ENCODE peak calls at places on chromosomes 2 and 18, in nine cellular contexts. G, I, B, X, Y, J, A, V and O are unnamed samples.

GRCh38 chr2:150878347-150878746 is 383.3 kb downstream of the RBM43 start:
- DNase-seq in V (no peak), A (no peak), J (no peak), B (peak), Y (no peak), I (no peak), X (no peak), G (no peak), O (peak)

GRCh38 chr18:5661179-5661578 is 117.4 kb upstream of the EPB41L3 start:
- DNase-seq in I (no peak), Y (no peak), V (no peak), X (no peak), A (no peak), J (no peak), B (no peak), G (no peak), O (no peak)

GRCh38 chr2:147451131-147451530 is 393.7 kb upstream of the ACVR2A start:
- DNase-seq in G (no peak), Y (no peak), V (no peak), B (no peak), I (no peak), J (no peak), X (no peak), A (no peak), O (no peak)

GRCh38 chr18:66872277-66872676 is 268.4 kb upstream of the CDH19 start:
- DNase-seq in V (no peak), Y (no peak), X (no peak), I (no peak), J (no peak), A (no peak), G (no peak), B (no peak), O (no peak)

GRCh38 chr2:170505631-170506270 is 209.4 kb upstream of the SP5 start:
- DNase-seq in V (peak), I (no peak), B (no peak), J (peak), X (no peak), A (no peak), G (peak), Y (peak), O (no peak)

GRCh38 chr2:113799375-113799774 is 42.9 kb upstream of the SLC35F5 start:
- DNase-seq in J (no peak), G (no peak), A (no peak), Y (no peak), B (no peak), V (no peak), X (no peak), I (no peak), O (no peak)

GRCh38 chr2:71240794-71241193 is 13.9 kb upstream of the PAIP2B start:
- DNase-seq in I (no peak), X (no peak), Y (no peak), J (no peak), V (peak), A (no peak), G (no peak), B (no peak), O (no peak)

GRCh38 chr2:176710657-176711197 is 441.5 kb downstream of the MTX2 start:
- DNase-seq in I (no peak), J (no peak), V (no peak), Y (no peak), A (no peak), B (no peak), G (peak), X (no peak), O (no peak)

GRCh38 chr2:178579006-178579405 is 98.7 kb downstream of the PLEKHA3 start:
- DNase-seq in I (no peak), Y (no peak), V (no peak), J (no peak), X (no peak), B (no peak), A (no peak), G (no peak), O (no peak)

DNA sequence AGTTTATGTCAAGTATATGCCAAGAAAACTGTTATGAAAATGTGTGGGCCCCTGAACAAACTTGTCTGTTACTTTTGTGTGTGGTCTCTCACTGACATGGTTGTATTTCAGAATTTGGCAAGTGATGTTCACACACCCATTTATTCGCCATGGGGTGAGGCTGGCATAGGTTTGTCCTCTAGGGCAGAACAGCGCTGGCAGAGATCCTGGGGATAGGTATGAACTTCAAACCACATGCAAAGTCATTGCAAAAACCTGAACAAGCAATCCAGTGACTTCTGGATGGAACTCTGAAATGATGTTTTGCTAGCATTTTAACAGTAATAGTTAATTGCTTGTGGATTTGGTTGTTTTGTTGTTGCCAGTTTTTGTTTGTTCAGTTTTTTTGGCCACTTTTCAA is 78.4 kb downstream of the MDH1 start:
- DNase-seq in J (no peak), I (no peak), Y (no peak), V (no peak), X (no peak), G (no peak), A (no peak), B (no peak), O (no peak)
- H3K27ac ChIP-seq in J (no peak), I (no peak), Y (no peak), V (no peak), X (no peak), G (no peak), A (no peak), B (no peak), O (no peak)

GRCh38 chr2:98637401-98638144 is 29.2 kb downstream of the UNC50 start:
- DNase-seq in I (no peak), G (no peak), A (no peak), V (no peak), Y (no peak), X (no peak), B (no peak), J (no peak), O (no peak)

GRCh38 chr2:98632351-98632750 is 24.0 kb downstream of the UNC50 start:
- DNase-seq in I (no peak), Y (no peak), V (no peak), B (no peak), G (no peak), J (no peak), X (no peak), A (no peak), O (no peak)

DNA sequence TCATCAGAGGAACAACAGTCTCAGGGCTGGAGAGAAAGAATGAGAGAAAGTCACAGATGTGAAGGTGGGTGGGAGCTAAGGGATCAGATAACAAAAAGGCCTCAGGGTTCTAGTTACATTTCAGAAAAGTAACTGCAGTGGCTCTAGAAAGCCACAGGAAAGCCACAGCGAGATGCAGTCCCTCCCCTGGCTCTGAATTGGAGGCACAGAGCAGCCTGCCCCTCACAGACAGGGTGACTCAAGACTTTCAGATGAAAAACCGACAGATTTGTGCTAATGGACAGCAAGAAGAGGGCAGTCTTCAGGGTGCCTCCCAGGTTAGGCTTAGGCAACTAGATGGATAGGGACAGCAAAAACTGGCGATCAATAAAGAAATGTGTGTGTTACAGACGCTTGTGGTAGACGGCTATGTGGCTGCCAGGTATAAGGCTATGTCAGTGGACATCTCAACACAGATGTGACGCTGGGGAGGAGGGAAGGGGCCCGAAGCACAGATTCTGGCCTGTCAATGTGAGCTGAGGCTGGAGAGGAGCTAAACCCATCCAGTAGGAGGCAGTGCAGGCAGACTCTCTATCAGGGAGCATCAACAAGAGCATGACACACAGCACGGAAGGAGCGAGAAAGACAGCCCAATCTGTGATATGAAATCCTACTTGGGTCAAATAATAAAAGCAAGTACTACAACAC is 26.2 kb downstream of the UNC50 start:
- DNase-seq in B (peak), X (peak), I (no peak), A (no peak), V (no peak), G (no peak), Y (no peak), J (no peak), O (no peak)
- TF ChIP-seq CTCF in B (peak), X (peak), I (no peak), A (no peak), V (no peak), G (no peak), Y (no peak), J (no peak), O (no peak)

GRCh38 chr2:120733238-120733942 is 2.3 kb upstream of the GLI2 start:
- DNase-seq in I (no peak), G (no peak), J (no peak), B (no peak), Y (no peak), A (no peak), V (no peak), X (no peak), O (no peak)
- H3K27ac ChIP-seq in I (no peak), G (no peak), J (no peak), B (no peak), Y (no peak), A (peak), V (no peak), X (no peak), O (no peak)

DNA sequence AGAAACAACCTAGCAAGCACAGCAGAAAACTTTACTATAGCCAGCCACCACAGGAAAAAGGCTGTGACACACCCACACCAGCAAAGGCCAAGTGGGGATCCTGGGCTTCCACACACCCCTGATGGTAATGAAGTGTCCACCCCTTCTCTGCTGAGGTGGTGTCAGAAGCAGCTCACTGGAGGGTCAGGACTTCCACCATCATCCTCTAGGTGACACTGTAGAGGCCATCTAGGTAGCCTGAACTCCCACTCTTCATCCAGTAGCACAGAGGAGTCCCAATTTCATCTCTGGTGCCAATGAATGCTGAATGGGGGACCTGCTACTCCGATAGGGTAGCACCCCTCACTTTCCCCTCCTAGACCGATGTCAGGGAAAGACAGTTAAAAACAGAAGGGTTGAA is 1544.4 kb downstream of the LRP1B start:
- DNase-seq in Y (no peak), X (peak), V (no peak), B (peak), A (no peak), G (peak), J (no peak), I (no peak), O (peak)
- TF ChIP-seq CTCF in Y (no peak), X (peak), V (no peak), B (peak), A (peak), G (peak), J (no peak), I (no peak), O (no peak)

DNA sequence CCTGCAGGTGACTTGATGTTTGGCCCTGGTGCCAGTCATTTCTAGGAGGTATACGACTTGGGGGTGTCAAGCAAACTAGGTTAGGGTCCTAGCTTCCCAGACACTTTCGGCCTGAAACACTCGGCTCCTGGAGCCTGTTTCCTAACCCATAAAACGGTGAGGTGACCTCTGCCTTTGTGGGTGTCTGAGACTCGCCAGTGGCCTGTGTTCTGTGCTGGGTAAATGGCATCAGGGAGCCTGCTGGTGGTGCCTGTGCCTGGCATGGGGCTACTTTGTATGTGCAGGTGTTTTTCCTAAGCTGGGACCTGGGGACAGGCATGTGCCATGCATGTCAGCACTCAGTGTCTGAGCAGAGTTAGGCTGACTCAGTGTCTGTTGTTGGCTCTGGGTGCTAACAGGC is 139.2 kb downstream of the GLI2 start:
- DNase-seq in G (no peak), A (no peak), J (no peak), Y (no peak), X (no peak), V (no peak), B (no peak), I (peak), O (no peak)
- H3K27ac ChIP-seq in G (no peak), A (no peak), J (no peak), Y (no peak), X (no peak), V (no peak), B (no peak), I (no peak), O (no peak)

DNA sequence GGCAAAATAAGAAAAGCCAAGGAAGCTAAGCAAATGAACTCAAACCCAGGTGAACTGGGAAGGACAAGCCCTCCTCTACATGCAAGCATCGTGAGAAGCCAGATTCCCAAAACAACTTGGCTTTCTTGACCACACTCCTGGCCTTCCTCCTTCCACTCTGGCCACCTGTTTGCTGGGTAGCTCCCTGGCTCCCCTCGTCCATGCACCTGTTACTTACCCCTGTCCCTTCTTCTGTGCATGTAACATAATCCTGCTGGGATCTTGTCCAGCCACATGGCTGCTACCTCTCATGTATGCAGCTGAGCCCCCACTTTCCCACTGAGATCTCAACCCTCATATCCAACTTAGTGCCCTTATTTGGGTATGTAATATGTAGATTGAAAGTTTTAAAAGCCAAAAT is 121.6 kb downstream of the MYO5B start:
- DNase-seq in G (no peak), V (no peak), Y (no peak), X (no peak), J (no peak), A (no peak), I (no peak), B (no peak), O (no peak)
- TF ChIP-seq CTCF in G (no peak), V (no peak), Y (no peak), X (no peak), J (no peak), A (no peak), I (no peak), B (no peak), O (no peak)

DNA sequence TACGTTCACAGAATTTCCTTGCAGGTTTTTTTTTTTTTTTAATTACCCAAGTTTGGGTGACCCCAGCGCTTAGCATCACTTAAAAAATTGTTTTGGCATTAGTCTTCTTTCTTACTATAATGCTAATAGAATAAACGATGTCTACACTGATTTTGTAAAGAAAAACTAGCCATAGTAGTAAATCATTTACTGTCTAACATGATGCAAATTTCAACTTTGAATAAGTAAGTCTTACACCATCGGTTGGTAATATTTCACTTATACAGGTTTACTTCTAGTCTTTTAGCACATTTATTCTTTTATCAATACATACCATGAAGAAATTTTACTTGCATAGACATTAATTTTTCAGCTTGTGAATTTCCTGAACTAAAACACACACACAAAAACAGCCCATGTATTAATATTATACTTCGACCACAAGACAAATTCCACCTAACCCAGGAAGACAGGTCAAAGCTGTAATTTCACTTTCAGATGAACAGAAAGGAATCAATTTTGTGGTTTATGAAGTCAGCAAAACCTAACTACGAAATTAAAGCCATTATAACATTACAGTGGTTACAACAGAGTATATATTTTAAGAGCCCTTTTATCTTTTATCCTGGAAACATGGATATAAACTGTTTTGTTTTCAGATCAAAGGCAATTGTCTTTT is 1.9 kb downstream of the YES1 start:
- DNase-seq in V (no peak), Y (no peak), B (no peak), G (no peak), X (no peak), I (no peak), J (no peak), A (no peak), O (no peak)
- H3K27ac ChIP-seq in V (peak), Y (no peak), B (no peak), G (no peak), X (no peak), I (no peak), J (no peak), A (no peak), O (no peak)

GRCh38 chr2:8538531-8538930 is 143.3 kb upstream of the ID2 start:
- DNase-seq in Y (no peak), X (no peak), I (no peak), V (no peak), G (peak), B (no peak), A (peak), J (no peak), O (no peak)

GRCh38 chr2:8540552-8541055 is 141.3 kb upstream of the ID2 start:
- DNase-seq in A (no peak), G (no peak), X (peak), B (no peak), J (no peak), I (no peak), Y (no peak), V (no peak), O (no peak)

GRCh38 chr2:8538951-8539621 is 142.8 kb upstream of the ID2 start:
- DNase-seq in J (no peak), I (no peak), G (peak), Y (no peak), A (peak), V (no peak), B (no peak), X (no peak), O (no peak)

GRCh38 chr2:8541223-8541622 is 140.6 kb upstream of the ID2 start:
- DNase-seq in V (no peak), J (no peak), G (no peak), B (no peak), I (no peak), Y (no peak), X (peak), A (no peak), O (no peak)

DNA sequence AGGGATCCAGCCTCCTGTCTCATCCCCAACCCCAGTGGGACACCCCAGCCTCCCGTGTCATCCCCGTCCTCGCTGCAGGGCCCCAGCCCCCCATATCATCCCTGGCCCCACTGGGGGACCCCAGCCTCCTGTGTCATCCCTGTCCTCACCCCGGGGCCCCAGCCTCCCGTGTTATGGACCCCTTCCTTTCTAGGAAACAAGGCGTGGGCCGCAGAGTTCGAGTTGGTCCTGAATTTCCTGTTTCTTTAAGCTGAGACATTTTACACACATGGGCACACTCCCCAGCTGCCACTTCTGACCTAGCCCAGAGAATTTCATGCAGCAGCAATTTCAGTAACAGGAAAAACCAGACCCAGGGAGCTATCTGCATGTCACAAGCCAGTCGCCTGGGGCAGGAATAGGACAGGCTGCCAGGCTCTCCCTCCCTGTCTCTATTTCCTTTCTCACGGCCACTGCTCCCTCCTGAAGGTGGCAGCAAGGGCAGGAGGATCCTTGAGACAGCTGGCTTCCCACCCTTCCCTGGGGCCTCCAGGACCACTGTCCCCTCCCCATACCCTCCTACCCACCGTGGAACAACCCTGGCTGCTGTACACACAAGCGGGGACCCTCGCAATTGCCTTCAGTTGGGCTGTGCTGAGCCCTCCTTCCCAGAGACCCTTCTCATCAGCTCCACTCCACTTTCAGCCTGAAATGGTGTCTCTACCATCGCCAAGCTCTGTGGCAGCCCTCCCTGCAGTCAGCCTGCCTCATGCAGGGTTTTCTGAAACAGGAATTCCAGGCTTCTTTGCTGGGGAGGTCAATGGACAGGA is 141.9 kb upstream of the ID2 start:
- DNase-seq in Y (peak), G (peak), V (peak), B (no peak), X (peak), J (no peak), A (no peak), I (no peak), O (peak)
- TF ChIP-seq CTCF in Y (no peak), G (peak), V (no peak), B (no peak), X (peak), J (no peak), A (no peak), I (no peak), O (no peak)